ENCODE peak calls at places on chromosomes 2 and 18, in nine cellular contexts. H, J, M, V, T, A, C, Z and Q are unnamed samples.

GRCh38 chr2:68352651-68353386 is 12.3 kb upstream of the PLEK start:
- DNase-seq in H (no peak), J (no peak), M (no peak), V (no peak), T (no peak), A (peak; percentile 17), C (no peak), Z (no peak), Q (no peak)

GRCh38 chr2:77391119-77391518 is 131.1 kb downstream of the LRRTM4 start:
- DNase-seq in H (no peak), J (no peak), M (no peak), V (no peak), T (no peak), A (no peak), C (no peak), Z (no peak), Q (no peak)

GRCh38 chr18:45777393-45777792 is 48.1 kb upstream of the SIGLEC15 start:
- DNase-seq in H (no peak), J (no peak), M (peak; percentile 91), V (no peak), T (no peak), A (peak; percentile 81), C (no peak), Z (no peak), Q (no peak)

GRCh38 chr2:195672674-195673073 is 15.6 kb downstream of the SLC39A10 start:
- DNase-seq in H (no peak), J (peak; percentile 55), M (no peak), V (no peak), T (no peak), A (no peak), C (no peak), Z (no peak), Q (no peak)

GRCh38 chr18:9643549-9643948 is 29.2 kb upstream of the PPP4R1 start:
- DNase-seq in H (no peak), J (peak; percentile 28), M (peak; percentile 97), V (no peak), T (peak; percentile 49), A (peak; percentile 92), C (peak; percentile 35), Z (no peak), Q (no peak)

GRCh38 chr2:26848336-26849055 is 564 bp downstream of the DPYSL5 start:
- DNase-seq in H (no peak), J (no peak), M (no peak), V (no peak), T (peak; percentile 81), A (peak; percentile 2), C (no peak), Z (peak; percentile 77), Q (no peak)

GRCh38 chr2:138942466-138942865 is 162.3 kb upstream of the NXPH2 start:
- DNase-seq in H (no peak), J (no peak), M (no peak), V (no peak), T (peak; percentile 40), A (no peak), C (no peak), Z (no peak), Q (no peak)

GRCh38 chr2:73203055-73203681 is 794 bp downstream of the NOTO start:
- DNase-seq in H (no peak), J (no peak), M (no peak), V (no peak), T (peak; percentile 34), A (no peak), C (no peak), Z (no peak), Q (no peak)

GRCh38 chr2:28510184-28510583 is 14.3 kb downstream of the PLB1 start:
- DNase-seq in H (no peak), J (no peak), M (no peak), V (peak; percentile 33), T (no peak), A (no peak), C (peak; percentile 55), Z (peak; percentile 88), Q (peak; percentile 64)

GRCh38 chr2:33110461-33110860 is 163.7 kb downstream of the LTBP1 start:
- DNase-seq in H (no peak), J (no peak), M (no peak), V (no peak), T (no peak), A (no peak), C (no peak), Z (no peak), Q (no peak)

GRCh38 chr2:56025469-56026193 is 102.0 kb upstream of the EFEMP1 start:
- DNase-seq in H (no peak), J (no peak), M (no peak), V (no peak), T (no peak), A (no peak), C (no peak), Z (no peak), Q (no peak)

DNA sequence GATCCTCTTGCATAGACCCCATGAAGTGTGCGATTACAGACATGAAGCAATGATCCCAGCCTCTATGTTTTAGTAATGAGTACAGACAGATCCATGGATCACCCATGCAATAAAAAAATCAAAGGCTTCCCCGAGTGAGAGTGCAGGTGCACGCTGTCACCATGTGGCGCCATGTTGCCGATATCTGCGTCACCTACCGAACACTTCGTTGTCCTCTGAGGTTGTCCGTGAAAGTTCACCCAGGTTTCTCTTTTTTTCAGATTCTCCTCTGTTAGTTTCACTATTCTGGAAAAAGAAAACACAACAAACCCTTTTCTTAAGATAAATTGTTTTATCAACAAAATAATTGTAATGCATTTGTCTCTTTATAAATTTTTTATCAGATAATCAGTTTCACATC is 66.5 kb downstream of the MBP start:
- DNase-seq in H (no peak), J (no peak), M (no peak), V (no peak), T (no peak), A (no peak), C (no peak), Z (no peak), Q (no peak)
- H3K27ac ChIP-seq in H (peak overlapping the region; percentile 72), J (peak overlapping the region; percentile 36), M (peak overlapping the region; percentile 100), V (no peak overlapping the region), T (no peak overlapping the region), A (peak overlapping the region; percentile 96), C (no peak overlapping the region), Z (no peak overlapping the region), Q (peak overlapping the region; percentile 74)

GRCh38 chr2:141529674-141530073 is 601.1 kb downstream of the LRP1B start:
- DNase-seq in H (no peak), J (no peak), M (no peak), V (no peak), T (no peak), A (no peak), C (no peak), Z (no peak), Q (no peak)

GRCh38 chr2:141528990-141529389 is 601.8 kb downstream of the LRP1B start:
- DNase-seq in H (no peak), J (no peak), M (no peak), V (no peak), T (no peak), A (no peak), C (no peak), Z (no peak), Q (no peak)

DNA sequence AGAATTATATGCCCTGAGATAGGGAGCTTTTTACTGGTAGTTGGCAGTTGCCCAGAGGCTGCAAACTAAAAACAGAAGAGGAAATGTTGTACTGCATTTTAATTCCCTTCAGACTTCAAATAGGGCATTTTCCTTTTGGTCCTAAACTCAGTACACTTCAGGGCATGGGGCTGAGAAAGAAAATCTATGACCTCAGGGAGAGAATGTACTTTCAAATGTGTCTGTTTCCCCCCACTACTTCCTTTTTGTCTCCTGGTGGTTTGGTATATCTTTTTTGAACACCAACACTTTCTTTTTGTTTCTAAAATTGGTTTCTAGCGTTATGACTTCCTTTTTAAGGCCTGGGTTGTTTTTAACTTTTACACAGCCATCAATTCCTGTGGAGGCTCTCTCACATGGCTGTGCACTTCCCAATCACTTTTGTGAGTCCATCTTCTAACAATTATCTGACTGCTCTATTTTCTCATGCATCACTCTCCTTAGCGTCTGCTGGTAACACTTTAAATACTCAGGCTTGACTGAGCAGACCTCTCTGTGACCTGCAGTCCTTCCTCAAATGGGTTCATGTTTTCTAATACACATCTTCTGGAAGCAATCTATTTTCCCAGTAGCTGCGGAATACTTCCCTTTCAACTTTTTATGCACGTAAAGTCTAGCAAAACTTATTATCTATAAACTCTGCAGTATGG is 596.0 kb downstream of the LRP1B start:
- DNase-seq in H (no peak), J (no peak), M (no peak), V (no peak), T (no peak), A (no peak), C (no peak), Z (no peak), Q (no peak)
- H3K27ac ChIP-seq in H (no peak overlapping the region), J (no peak overlapping the region), M (no peak overlapping the region), V (no peak overlapping the region), T (no peak overlapping the region), A (no peak overlapping the region), C (no peak overlapping the region), Z (no peak overlapping the region), Q (no peak overlapping the region)

GRCh38 chr18:7663305-7664023 is 96.3 kb downstream of the PTPRM start:
- DNase-seq in H (no peak), J (no peak), M (no peak), V (no peak), T (no peak), A (peak; percentile 15), C (no peak), Z (no peak), Q (no peak)

GRCh38 chr18:7662866-7663265 is 95.8 kb downstream of the PTPRM start:
- DNase-seq in H (no peak), J (no peak), M (no peak), V (no peak), T (no peak), A (no peak), C (peak; percentile 54), Z (no peak), Q (no peak)

GRCh38 chr18:7657050-7657449 is 89.9 kb downstream of the PTPRM start:
- DNase-seq in H (no peak), J (no peak), M (no peak), V (peak; percentile 10), T (no peak), A (no peak), C (peak; percentile 76), Z (no peak), Q (peak; percentile 29)

GRCh38 chr18:7658701-7659100 is 91.6 kb downstream of the PTPRM start:
- DNase-seq in H (no peak), J (no peak), M (no peak), V (no peak), T (no peak), A (no peak), C (no peak), Z (no peak), Q (no peak)

GRCh38 chr18:7657937-7658336 is 90.8 kb downstream of the PTPRM start:
- DNase-seq in H (no peak), J (no peak), M (no peak), V (no peak), T (no peak), A (no peak), C (no peak), Z (no peak), Q (no peak)
- H3K27ac ChIP-seq in H (no peak overlapping the region), J (no peak overlapping the region), M (no peak overlapping the region), V (no peak overlapping the region), T (no peak overlapping the region), A (no peak overlapping the region), C (peak overlapping the region; percentile 54), Z (no peak overlapping the region), Q (peak overlapping the region; percentile 90)

DNA sequence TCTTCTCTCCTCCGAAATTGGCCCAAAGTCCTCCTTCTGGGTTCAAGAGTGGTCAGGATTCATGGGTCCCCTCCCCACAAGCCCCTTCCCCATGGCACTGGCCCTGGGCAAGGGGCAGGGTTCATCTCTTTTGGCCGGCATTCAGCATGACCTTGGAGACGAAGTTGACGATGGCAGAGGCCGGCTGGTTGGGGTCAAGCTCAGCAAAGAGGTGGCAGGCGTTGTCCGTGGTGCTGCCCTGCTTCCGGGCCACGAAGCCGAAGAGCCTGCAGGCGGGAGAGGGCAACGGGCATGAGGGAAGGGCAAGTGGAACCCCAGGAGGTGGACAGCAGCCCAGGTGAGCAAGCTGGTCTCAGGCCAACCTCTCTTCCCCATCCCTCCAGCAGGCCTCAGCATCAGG is 198.5 kb downstream of the TNS1 start:
- DNase-seq in H (no peak), J (no peak), M (no peak), V (peak; percentile 31), T (no peak), A (no peak), C (no peak), Z (no peak), Q (peak; percentile 32)
- H3K27ac ChIP-seq in H (peak overlapping the region; percentile 66), J (no peak overlapping the region), M (no peak overlapping the region), V (no peak overlapping the region), T (no peak overlapping the region), A (no peak overlapping the region), C (no peak overlapping the region), Z (no peak overlapping the region), Q (peak overlapping the region; percentile 73)